ENCODE peak calls at places on chromosome 7, in four cellular contexts. One of them, this sample, is unnamed. For H3K27me3, the result is how much of the 10 kb centered on the place peaks cover.

GRCh38 chr7:98240961-98241673 is 10.9 kb downstream of the TECPR1 start:
- DNase-seq in fibroblast of lung: peak
- DNase-seq in transverse colon: peak
- DNase-seq in stomach: peak
- DNase-seq in this sample: peak

GRCh38 chr7:24821045-24821853 is 64.0 kb upstream of the GSDME start:
- DNase-seq in fibroblast of lung: peak
- DNase-seq in transverse colon: peak
- DNase-seq in stomach: peak
- DNase-seq in this sample: peak

GRCh38 chr7:70568674-70569334 is 563.1 kb upstream of the GALNT17 start:
- DNase-seq in fibroblast of lung: no peak
- DNase-seq in transverse colon: peak
- DNase-seq in stomach: peak
- DNase-seq in this sample: no peak

GRCh38 chr7:50449881-50450690 is at the start of gene FIGNL1:
- DNase-seq in fibroblast of lung: peak
- DNase-seq in transverse colon: peak
- DNase-seq in stomach: peak
- DNase-seq in this sample: peak

GRCh38 chr7:140607441-140607989 is 33.1 kb downstream of the DENND2A start:
- DNase-seq in fibroblast of lung: peak
- DNase-seq in transverse colon: peak
- DNase-seq in stomach: no peak
- DNase-seq in this sample: no peak

GRCh38 chr7:113331155-113331898 is 213.0 kb upstream of the SMIM30 start:
- DNase-seq in fibroblast of lung: no peak
- DNase-seq in transverse colon: no peak
- DNase-seq in stomach: no peak
- DNase-seq in this sample: no peak

GRCh38 chr7:86733783-86734182 is 90.1 kb downstream of the GRM3 start:
- DNase-seq in fibroblast of lung: no peak
- DNase-seq in transverse colon: no peak
- DNase-seq in stomach: no peak
- DNase-seq in this sample: peak

GRCh38 chr7:151201344-151201743 is 8.9 kb downstream of the H2BK1 start:
- DNase-seq in fibroblast of lung: no peak
- DNase-seq in transverse colon: no peak
- DNase-seq in stomach: no peak
- DNase-seq in this sample: no peak

GRCh38 chr7:16365177-16365576 is 56.2 kb downstream of the CRPPA start:
- DNase-seq in fibroblast of lung: no peak
- DNase-seq in transverse colon: no peak
- DNase-seq in stomach: no peak
- DNase-seq in this sample: no peak

GRCh38 chr7:77649950-77650349 is 46.3 kb upstream of the RSBN1L start:
- DNase-seq in fibroblast of lung: peak
- DNase-seq in transverse colon: no peak
- DNase-seq in stomach: no peak
- DNase-seq in this sample: peak

GRCh38 chr7:10588084-10588483 is 385.6 kb upstream of the PHF14 start:
- DNase-seq in fibroblast of lung: no peak
- DNase-seq in transverse colon: no peak
- DNase-seq in stomach: no peak
- DNase-seq in this sample: no peak

GRCh38 chr7:148581685-148582084 is 8.9 kb upstream of the C7orf33 start:
- DNase-seq in fibroblast of lung: no peak
- DNase-seq in transverse colon: no peak
- DNase-seq in stomach: no peak
- DNase-seq in this sample: no peak
- H3K4me3 ChIP-seq in fibroblast of lung: no peak
- H3K4me3 ChIP-seq in transverse colon: no peak
- H3K4me3 ChIP-seq in stomach: no peak
- H3K4me3 ChIP-seq in this sample: no peak

DNA sequence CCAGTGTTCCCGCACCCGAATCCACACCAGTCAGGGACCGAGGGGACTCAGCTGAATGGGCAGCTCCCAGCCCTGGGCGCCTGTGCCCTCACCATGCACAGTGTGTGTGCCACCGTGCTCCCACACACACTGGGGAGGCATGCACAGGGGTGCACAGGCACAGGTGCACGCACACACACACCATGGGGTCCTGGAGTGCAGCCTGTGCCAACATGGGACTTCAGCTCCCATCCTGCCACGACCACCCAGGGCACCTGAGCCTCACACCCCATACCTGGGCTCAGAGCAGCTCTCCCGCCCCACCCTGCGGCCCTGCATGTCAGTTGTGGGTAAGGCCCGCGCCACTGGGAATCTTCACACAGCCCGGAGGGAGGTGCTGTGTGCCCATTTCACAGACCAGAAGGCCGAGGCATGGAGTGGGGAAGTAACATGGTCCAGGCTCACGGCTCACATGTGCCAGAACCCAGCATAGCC is 8.0 kb downstream of the ELFN1 start:
- DNase-seq in fibroblast of lung: no peak
- DNase-seq in transverse colon: no peak
- DNase-seq in stomach: peak
- DNase-seq in this sample: no peak
- H3K27me3 ChIP-seq in fibroblast of lung: under half
- H3K27me3 ChIP-seq in transverse colon: under half
- H3K27me3 ChIP-seq in stomach: under half
- H3K27me3 ChIP-seq in this sample: under half

DNA sequence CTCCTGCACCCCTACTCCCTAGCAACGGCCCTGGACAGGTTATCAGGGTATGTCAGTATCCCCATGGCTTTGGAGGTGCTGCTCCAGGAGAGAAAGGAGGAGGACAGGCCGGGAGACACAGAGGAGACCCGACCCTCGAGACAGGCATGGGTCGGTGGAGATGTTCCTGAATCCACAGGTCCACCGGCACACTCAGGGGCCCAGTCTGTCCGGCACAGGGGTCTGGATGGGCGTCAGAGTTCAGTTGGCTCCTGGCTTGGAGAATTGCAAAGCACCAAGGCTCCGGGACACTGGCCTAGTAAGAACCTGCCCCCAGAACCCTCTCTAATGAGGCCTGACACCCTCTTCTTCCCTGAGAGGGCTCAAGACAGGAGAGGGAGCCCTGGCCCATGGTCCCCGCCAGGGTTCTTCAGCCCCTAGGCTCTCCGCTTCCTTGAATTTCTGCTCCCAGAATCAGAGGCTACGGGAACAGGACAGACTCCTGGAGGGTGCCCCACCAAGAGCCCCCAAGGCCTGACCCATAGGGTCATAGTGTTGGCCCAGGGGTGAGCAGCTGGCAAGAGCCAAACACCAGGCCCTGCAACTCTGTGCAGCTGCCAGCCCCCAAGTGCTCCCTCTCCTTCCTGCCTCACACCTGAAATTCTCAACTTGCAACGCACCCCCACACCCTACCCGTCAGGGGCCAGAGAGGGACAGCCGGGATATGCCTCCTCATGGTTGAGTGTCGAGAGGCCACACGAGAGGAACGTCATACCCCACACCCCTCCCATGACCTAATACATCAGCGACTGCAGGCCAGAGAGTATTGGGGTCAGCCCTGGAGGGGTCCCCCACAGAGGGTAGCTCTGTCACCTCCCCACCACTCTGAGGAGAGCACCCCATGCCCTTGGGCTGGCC is 5.5 kb upstream of the IRF5 start:
- DNase-seq in fibroblast of lung: no peak
- DNase-seq in transverse colon: no peak
- DNase-seq in stomach: no peak
- DNase-seq in this sample: no peak
- TF ChIP-seq CTCF in fibroblast of lung: no peak
- TF ChIP-seq CTCF in transverse colon: no peak
- TF ChIP-seq CTCF in stomach: no peak
- TF ChIP-seq CTCF in this sample: no peak

GRCh38 chr7:106009511-106010226 is 46.6 kb downstream of the CDHR3 start:
- DNase-seq in fibroblast of lung: peak
- DNase-seq in transverse colon: peak
- DNase-seq in stomach: peak
- DNase-seq in this sample: peak

GRCh38 chr7:106012935-106013439 is 49.9 kb downstream of the CDHR3 start:
- DNase-seq in fibroblast of lung: peak
- DNase-seq in transverse colon: no peak
- DNase-seq in stomach: no peak
- DNase-seq in this sample: no peak

GRCh38 chr7:106010866-106011265 is 47.8 kb downstream of the CDHR3 start:
- DNase-seq in fibroblast of lung: peak
- DNase-seq in transverse colon: no peak
- DNase-seq in stomach: no peak
- DNase-seq in this sample: peak

GRCh38 chr7:106012184-106012583 is 49.1 kb downstream of the CDHR3 start:
- DNase-seq in fibroblast of lung: no peak
- DNase-seq in transverse colon: no peak
- DNase-seq in stomach: no peak
- DNase-seq in this sample: no peak

DNA sequence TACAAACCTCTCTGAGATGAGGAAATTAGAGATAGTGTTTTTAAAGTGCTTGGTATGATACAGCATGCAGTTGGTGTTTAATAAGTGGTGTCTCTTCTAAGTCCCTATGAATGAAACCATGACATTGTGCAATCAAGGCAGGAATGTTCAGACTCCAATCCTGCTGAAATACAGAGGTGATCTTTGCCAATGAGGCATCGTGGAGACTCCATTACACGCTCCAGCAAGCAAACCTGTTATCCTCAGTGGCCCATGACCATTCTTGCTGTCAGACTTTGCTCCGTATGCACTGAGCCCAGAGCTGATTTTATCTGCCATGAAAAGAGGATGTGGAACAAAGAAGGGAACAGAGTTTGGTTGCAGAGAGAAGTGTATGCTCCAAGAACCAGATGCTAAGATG is 47.3 kb downstream of the CDHR3 start:
- DNase-seq in fibroblast of lung: no peak
- DNase-seq in transverse colon: no peak
- DNase-seq in stomach: no peak
- DNase-seq in this sample: no peak
- H3K4me3 ChIP-seq in fibroblast of lung: no peak
- H3K4me3 ChIP-seq in transverse colon: no peak
- H3K4me3 ChIP-seq in stomach: no peak
- H3K4me3 ChIP-seq in this sample: no peak

DNA sequence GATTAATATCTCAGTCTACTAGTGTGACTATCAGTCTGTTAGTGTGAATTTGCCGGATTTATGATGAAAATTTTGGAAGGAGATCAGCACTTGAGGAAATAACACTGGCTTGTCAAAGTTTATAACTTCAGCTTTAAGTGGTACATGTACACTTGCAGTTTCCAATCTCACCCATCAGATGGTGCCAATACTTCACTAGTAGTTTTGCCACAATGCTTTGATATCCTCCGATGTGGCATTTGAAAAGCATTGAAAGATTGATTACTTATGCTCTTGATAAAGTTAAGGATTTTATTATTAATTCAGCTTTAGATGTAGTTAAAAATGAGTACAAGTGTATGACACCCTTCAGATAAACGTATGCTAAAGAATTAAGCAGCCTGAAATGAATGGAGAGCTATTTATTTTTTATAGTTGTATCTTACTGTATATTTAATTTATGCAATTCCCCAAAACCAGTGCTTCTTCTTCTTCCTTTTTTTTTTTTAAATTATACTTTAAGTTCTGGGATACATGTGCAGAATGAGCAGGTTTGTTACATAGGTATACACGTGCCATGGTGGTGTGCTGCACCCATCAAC is 98.2 kb downstream of the ANLN start:
- DNase-seq in fibroblast of lung: peak
- DNase-seq in transverse colon: no peak
- DNase-seq in stomach: no peak
- DNase-seq in this sample: peak
- H3K27me3 ChIP-seq in fibroblast of lung: under half
- H3K27me3 ChIP-seq in transverse colon: under half
- H3K27me3 ChIP-seq in stomach: under half
- H3K27me3 ChIP-seq in this sample: under half

GRCh38 chr7:54878339-54878738 is 119.3 kb upstream of the SEC61G start:
- DNase-seq in fibroblast of lung: peak
- DNase-seq in transverse colon: no peak
- DNase-seq in stomach: no peak
- DNase-seq in this sample: no peak

GRCh38 chr7:54880326-54880989 is 121.4 kb upstream of the SEC61G start:
- DNase-seq in fibroblast of lung: no peak
- DNase-seq in transverse colon: peak
- DNase-seq in stomach: peak
- DNase-seq in this sample: no peak

GRCh38 chr7:54879776-54880175 is 120.8 kb upstream of the SEC61G start:
- DNase-seq in fibroblast of lung: no peak
- DNase-seq in transverse colon: no peak
- DNase-seq in stomach: no peak
- DNase-seq in this sample: no peak

GRCh38 chr7:54874804-54875203 is 115.8 kb upstream of the SEC61G start:
- DNase-seq in fibroblast of lung: no peak
- DNase-seq in transverse colon: no peak
- DNase-seq in stomach: no peak
- DNase-seq in this sample: no peak

GRCh38 chr7:54877683-54878082 is 118.7 kb upstream of the SEC61G start:
- DNase-seq in fibroblast of lung: no peak
- DNase-seq in transverse colon: no peak
- DNase-seq in stomach: no peak
- DNase-seq in this sample: no peak
- TF ChIP-seq CTCF in fibroblast of lung: peak
- TF ChIP-seq CTCF in transverse colon: peak
- TF ChIP-seq CTCF in stomach: no peak
- TF ChIP-seq CTCF in this sample: peak

DNA sequence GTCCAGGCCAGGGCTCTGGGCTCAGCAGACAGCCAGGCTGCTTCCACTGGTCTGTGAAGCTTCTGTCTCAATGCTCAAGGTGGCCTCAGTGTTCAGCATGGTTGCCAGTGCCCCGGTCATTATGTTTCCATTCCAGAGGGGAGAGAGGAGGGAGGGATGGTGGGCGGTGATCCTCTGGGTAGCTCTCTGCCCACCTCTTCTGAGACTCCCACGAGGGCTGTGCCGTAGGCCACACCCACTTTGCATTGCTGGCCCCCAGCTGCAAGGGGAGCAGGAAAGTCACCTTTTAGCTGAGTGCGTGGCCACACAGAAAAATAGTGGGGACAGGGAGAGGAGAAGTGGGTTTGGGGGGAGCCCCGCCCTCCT is 42.5 kb downstream of the FOXK1 start:
- DNase-seq in fibroblast of lung: peak
- DNase-seq in transverse colon: no peak
- DNase-seq in stomach: no peak
- DNase-seq in this sample: no peak
- H3K4me3 ChIP-seq in fibroblast of lung: peak
- H3K4me3 ChIP-seq in transverse colon: peak
- H3K4me3 ChIP-seq in stomach: peak
- H3K4me3 ChIP-seq in this sample: peak